ENCODE peak calls at places on chromosomes 2 and 18, in seven cellular contexts. C is psoas muscle, U is uterus, M is left lung, D is tibial artery, Z is right lobe of liver, V is endodermal cell. H is an unnamed sample.

GRCh38 chr2:16662440-16662839 is 3.2 kb downstream of the CYRIA start:
- DNase-seq in C (peak; percentile 62), V (peak; percentile 13), Z (no peak), D (no peak), M (no peak), U (peak; percentile 65), H (no peak)

GRCh38 chr18:79935925-79936324 is 15.5 kb downstream of the SLC66A2 start:
- DNase-seq in Z (no peak), V (peak; percentile 11), C (no peak), D (peak; percentile 23), M (peak; percentile 25), U (peak; percentile 5), H (no peak)

GRCh38 chr2:88016948-88017779 is 817 bp upstream of the RNU2-63P start:
- DNase-seq in Z (peak; percentile 79), U (no peak), V (peak; percentile 92), D (no peak), C (peak; percentile 21), M (peak; percentile 89), H (no peak)

GRCh38 chr2:174670446-174670845 is 72.8 kb upstream of the WIPF1 start:
- DNase-seq in V (no peak), U (no peak), Z (no peak), C (no peak), M (no peak), D (no peak), H (no peak)

GRCh38 chr18:26002375-26002774 is 88.0 kb downstream of the SS18 start:
- DNase-seq in V (no peak), U (no peak), C (no peak), D (no peak), M (no peak), Z (no peak), H (no peak)

GRCh38 chr2:239009001-239009961 is 161.4 kb downstream of the TWIST2 start:
- DNase-seq in M (no peak), Z (peak; percentile 32), C (no peak), U (no peak), V (peak; percentile 55), D (peak; percentile 53), H (no peak)

GRCh38 chr18:63897072-63897471 is 9.6 kb downstream of the SERPINB2 start:
- DNase-seq in C (no peak), M (no peak), U (no peak), V (no peak), Z (no peak), D (no peak), H (no peak)

GRCh38 chr2:173986805-173987204 is 21.6 kb upstream of the SP3 start:
- DNase-seq in Z (no peak), C (peak; percentile 35), M (no peak), V (no peak), U (peak; percentile 41), D (no peak), H (peak; percentile 54)

GRCh38 chr2:109375656-109376055 is 238.1 kb downstream of the SEPTIN10 start:
- DNase-seq in C (no peak), Z (no peak), M (peak; percentile 57), D (no peak), U (peak; percentile 6), V (peak; percentile 33), H (no peak)

GRCh38 chr2:227939271-227940027 is 68.0 kb downstream of the DAW1 start:
- DNase-seq in Z (no peak), U (no peak), M (no peak), V (peak; percentile 75), C (no peak), D (no peak), H (no peak)

GRCh38 chr2:201816674-201817073 is 10.3 kb downstream of the CDK15 start:
- DNase-seq in M (no peak), U (no peak), Z (no peak), V (no peak), D (no peak), C (no peak), H (no peak)

GRCh38 chr2:66127656-66128055 is 307.3 kb upstream of the MEIS1 start:
- DNase-seq in U (no peak), C (no peak), M (no peak), D (no peak), Z (no peak), V (peak; percentile 51), H (no peak)

GRCh38 chr2:226189061-226189460 is 610.6 kb downstream of the IRS1 start:
- DNase-seq in Z (no peak), M (no peak), D (no peak), V (no peak), U (no peak), C (no peak), H (no peak)

GRCh38 chr2:105287692-105288091 is 41.8 kb downstream of the TGFBRAP1 start:
- DNase-seq in U (no peak), Z (no peak), D (no peak), C (peak; percentile 22), V (peak; percentile 79), M (no peak), H (no peak)

GRCh38 chr18:58242978-58243377 is 199.0 kb downstream of the NEDD4L start:
- DNase-seq in D (no peak), Z (no peak), C (no peak), M (no peak), U (no peak), V (no peak), H (no peak)

GRCh38 chr2:180559766-180560165 is 420.6 kb upstream of the UBE2E3 start:
- DNase-seq in C (no peak), Z (no peak), U (no peak), D (no peak), V (peak; percentile 58), M (no peak), H (no peak)

GRCh38 chr18:5543036-5543671 is 643 bp downstream of the EPB41L3 start:
- DNase-seq in V (peak; percentile 83), Z (no peak), M (peak; percentile 78), D (no peak), U (no peak), C (peak; percentile 25), H (no peak)

GRCh38 chr2:169131587-169132512 is 62.5 kb downstream of the DHRS9 start:
- DNase-seq in C (no peak), V (no peak), M (no peak), U (no peak), D (no peak), Z (no peak), H (no peak)

GRCh38 chr2:23269747-23270146 is 115.2 kb upstream of the KLHL29 start:
- DNase-seq in M (no peak), V (no peak), D (no peak), Z (no peak), U (no peak), C (no peak), H (no peak)

GRCh38 chr2:17388790-17389189 is 129.4 kb downstream of the RAD51AP2 start:
- DNase-seq in M (no peak), C (no peak), V (no peak), Z (no peak), U (no peak), D (no peak), H (no peak)

GRCh38 chr2:196949116-196949515 is 22.6 kb upstream of the PGAP1 start:
- DNase-seq in M (no peak), V (no peak), Z (no peak), D (no peak), U (no peak), C (no peak), H (no peak)

DNA sequence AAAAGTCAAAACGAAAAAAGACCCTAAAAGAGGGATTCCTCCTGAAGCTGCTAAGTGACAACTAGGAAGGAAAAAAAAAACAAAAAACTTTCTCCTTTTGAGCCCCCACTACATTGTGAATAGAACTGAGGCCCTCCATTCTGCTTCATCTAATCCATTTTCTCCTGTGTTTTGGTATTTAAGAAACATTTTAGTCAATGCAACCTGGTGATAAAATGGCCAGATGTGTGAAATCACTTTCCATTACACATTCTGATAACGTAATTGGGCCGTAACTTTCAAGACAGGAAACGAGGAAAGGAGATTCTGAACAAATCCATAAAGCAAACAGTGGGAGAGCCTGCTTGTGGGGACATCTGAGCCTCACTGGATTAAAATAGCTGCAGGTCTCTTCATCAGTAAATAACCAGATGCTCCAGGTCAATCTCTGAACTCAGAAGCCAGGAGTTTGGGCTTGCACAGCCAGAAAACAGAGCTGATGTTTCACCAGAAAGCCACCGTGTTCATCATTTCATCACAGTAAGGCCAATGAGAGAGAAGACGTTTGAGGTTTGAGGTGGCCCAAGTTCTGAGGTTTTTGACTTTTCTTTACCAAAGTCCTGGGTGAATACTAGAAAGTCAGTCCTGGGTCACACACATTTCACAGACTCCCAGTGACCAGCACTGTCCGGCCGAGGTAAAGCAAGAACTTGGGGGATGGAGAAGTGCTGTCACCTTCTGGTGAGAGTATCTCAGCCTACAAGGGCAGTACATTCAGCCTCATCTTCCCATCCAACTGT is 47.8 kb downstream of the TGFA start:
- DNase-seq in V (no peak), M (no peak), C (no peak), Z (no peak), D (no peak), U (no peak), H (no peak)
- TF ChIP-seq CTCF in V (no peak), M (no peak), C (no peak), Z (no peak), D (no peak), U (no peak), H (no peak)

GRCh38 chr2:81589406-81589805 is 1284.9 kb upstream of the LRRTM1 start:
- DNase-seq in V (no peak), C (no peak), M (no peak), Z (no peak), D (no peak), U (no peak), H (no peak)
- H3K27me3 ChIP-seq in V (no peaks in the 10 kb centered on the region), C (no peaks in the 10 kb centered on the region), M (no peaks in the 10 kb centered on the region), Z (no peaks in the 10 kb centered on the region), D (no peaks in the 10 kb centered on the region), U (no peaks in the 10 kb centered on the region), H (no peaks in the 10 kb centered on the region)

DNA sequence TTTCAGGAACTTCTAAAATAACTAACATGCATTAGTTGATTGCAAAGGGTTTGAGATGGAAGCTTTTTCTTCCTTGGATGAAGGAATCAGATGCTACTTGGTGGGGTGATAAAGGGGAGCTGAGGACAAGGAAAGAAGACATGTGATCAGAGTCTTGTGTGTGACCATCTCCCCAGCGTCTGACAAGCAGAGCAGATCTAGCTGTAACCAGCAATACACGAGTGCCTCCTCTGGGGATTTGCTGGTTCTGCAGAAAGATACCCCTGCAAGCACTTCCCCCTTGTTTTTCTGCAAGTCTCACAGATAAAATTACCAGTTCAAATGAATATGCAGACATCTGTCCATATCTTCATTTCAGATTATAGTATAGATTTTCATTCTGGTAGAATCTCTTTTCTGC is 2.7 kb downstream of the CDH7 start:
- DNase-seq in D (no peak), Z (no peak), M (no peak), C (no peak), V (peak; percentile 83), U (no peak), H (no peak)
- TF ChIP-seq CTCF in D (no peak), Z (peak; percentile 11), M (no peak), C (peak; percentile 7), V (peak; percentile 84), U (no peak), H (no peak)

GRCh38 chr2:176150338-176151198 is 782 bp upstream of the HOXD4 start:
- DNase-seq in V (no peak), U (no peak), M (no peak), C (no peak), Z (no peak), D (no peak), H (no peak)

GRCh38 chr2:176147790-176148496 is 3.4 kb upstream of the HOXD4 start:
- DNase-seq in V (peak; percentile 71), C (no peak), M (no peak), Z (no peak), D (no peak), U (peak; percentile 27), H (no peak)

GRCh38 chr2:176151199-176152099 is at the start of gene HOXD4:
- DNase-seq in V (peak; percentile 78), Z (no peak), U (no peak), M (no peak), D (no peak), C (no peak), H (no peak)

GRCh38 chr2:176148758-176149483 is 2.4 kb upstream of the HOXD4 start:
- DNase-seq in Z (no peak), C (no peak), D (no peak), U (no peak), V (no peak), M (no peak), H (no peak)

GRCh38 chr2:176149484-176150337 is 1.6 kb upstream of the HOXD4 start:
- DNase-seq in U (no peak), V (peak; percentile 61), D (no peak), C (no peak), M (no peak), Z (no peak), H (no peak)
- H3K27me3 ChIP-seq in U (no peaks in the 10 kb centered on the region), V (peaks cover 100% of the 10 kb centered on the region), D (no peaks in the 10 kb centered on the region), C (no peaks in the 10 kb centered on the region), M (peaks cover 98% of the 10 kb centered on the region), Z (no peaks in the 10 kb centered on the region), H (peaks cover 5% of the 10 kb centered on the region)

H was measured in gastrocnemius medialis.